ENCODE peak calls at places on chromosomes 4 and X, in five cellular contexts. One of them, this sample, is unnamed.
A peak's percentile ranks its signal among the peaks of the same experiment; 100 is the strongest.

GRCh38 chrX:86369847-86370630 is 221.8 kb downstream of the DACH2 start:
- DNase-seq in adrenal gland: no peak
- DNase-seq in endothelial cell of umbilical vein: peak; percentile 85
- DNase-seq in right lobe of liver: no peak
- DNase-seq in heart left ventricle: no peak
- DNase-seq in this sample: no peak

GRCh38 chr4:26320159-26320452 is 708 bp upstream of the RBPJ start:
- DNase-seq in adrenal gland: no peak
- DNase-seq in endothelial cell of umbilical vein: no peak
- DNase-seq in right lobe of liver: no peak
- DNase-seq in heart left ventricle: no peak
- DNase-seq in this sample: no peak

GRCh38 chrX:118345045-118345400 is 883 bp upstream of the WDR44 start:
- DNase-seq in adrenal gland: no peak
- DNase-seq in endothelial cell of umbilical vein: no peak
- DNase-seq in right lobe of liver: no peak
- DNase-seq in heart left ventricle: no peak
- DNase-seq in this sample: no peak

GRCh38 chr4:81471361-81472248 is at the start of gene RASGEF1B:
- DNase-seq in adrenal gland: peak; percentile 86
- DNase-seq in endothelial cell of umbilical vein: peak; percentile 77
- DNase-seq in right lobe of liver: peak; percentile 97
- DNase-seq in heart left ventricle: peak; percentile 91
- DNase-seq in this sample: peak; percentile 90

GRCh38 chrX:109344666-109345065 is 137.2 kb downstream of the GUCY2F start:
- DNase-seq in adrenal gland: no peak
- DNase-seq in endothelial cell of umbilical vein: peak; percentile 70
- DNase-seq in right lobe of liver: no peak
- DNase-seq in heart left ventricle: no peak
- DNase-seq in this sample: no peak

GRCh38 chr4:41141910-41142309 is 72.4 kb downstream of the APBB2 start:
- DNase-seq in adrenal gland: no peak
- DNase-seq in endothelial cell of umbilical vein: peak; percentile 95
- DNase-seq in right lobe of liver: no peak
- DNase-seq in heart left ventricle: no peak
- DNase-seq in this sample: no peak

GRCh38 chr4:139523076-139523475 is 32.9 kb downstream of the SETD7 start:
- DNase-seq in adrenal gland: no peak
- DNase-seq in endothelial cell of umbilical vein: peak; percentile 14
- DNase-seq in right lobe of liver: no peak
- DNase-seq in heart left ventricle: no peak
- DNase-seq in this sample: no peak

GRCh38 chrX:40166582-40166981 is 68.8 kb upstream of the BCOR start:
- DNase-seq in adrenal gland: no peak
- DNase-seq in endothelial cell of umbilical vein: no peak
- DNase-seq in right lobe of liver: peak; percentile 12
- DNase-seq in heart left ventricle: no peak
- DNase-seq in this sample: no peak

GRCh38 chr4:42588909-42589308 is 68.0 kb downstream of the ATP8A1 start:
- DNase-seq in adrenal gland: no peak
- DNase-seq in endothelial cell of umbilical vein: no peak
- DNase-seq in right lobe of liver: no peak
- DNase-seq in heart left ventricle: no peak
- DNase-seq in this sample: no peak

GRCh38 chr4:90120037-90120436 is 7.2 kb upstream of the CCSER1 start:
- DNase-seq in adrenal gland: no peak
- DNase-seq in endothelial cell of umbilical vein: peak; percentile 23
- DNase-seq in right lobe of liver: no peak
- DNase-seq in heart left ventricle: no peak
- DNase-seq in this sample: no peak

GRCh38 chr4:158169931-158170690 is 2.7 kb downstream of the GASK1B start:
- DNase-seq in adrenal gland: no peak
- DNase-seq in endothelial cell of umbilical vein: peak; percentile 61
- DNase-seq in right lobe of liver: no peak
- DNase-seq in heart left ventricle: peak; percentile 38
- DNase-seq in this sample: no peak

GRCh38 chr4:140004580-140005314 is 149.2 kb downstream of the MAML3 start:
- DNase-seq in adrenal gland: peak; percentile 39
- DNase-seq in endothelial cell of umbilical vein: peak; percentile 74
- DNase-seq in right lobe of liver: peak; percentile 61
- DNase-seq in heart left ventricle: peak; percentile 57
- DNase-seq in this sample: no peak

GRCh38 chr4:99759346-99759984 is 57.2 kb upstream of the DAPP1 start:
- DNase-seq in adrenal gland: no peak
- DNase-seq in endothelial cell of umbilical vein: no peak
- DNase-seq in right lobe of liver: no peak
- DNase-seq in heart left ventricle: no peak
- DNase-seq in this sample: no peak

GRCh38 chr4:139715721-139716391 is 50.2 kb downstream of the MGST2 start:
- DNase-seq in adrenal gland: no peak
- DNase-seq in endothelial cell of umbilical vein: no peak
- DNase-seq in right lobe of liver: no peak
- DNase-seq in heart left ventricle: no peak
- DNase-seq in this sample: no peak

GRCh38 chr4:140172960-140173359 is 19.0 kb upstream of the MAML3 start:
- DNase-seq in adrenal gland: no peak
- DNase-seq in endothelial cell of umbilical vein: no peak
- DNase-seq in right lobe of liver: no peak
- DNase-seq in heart left ventricle: no peak
- DNase-seq in this sample: no peak

GRCh38 chr4:52640808-52641595 is 18.1 kb downstream of the USP46 start:
- DNase-seq in adrenal gland: no peak
- DNase-seq in endothelial cell of umbilical vein: peak; percentile 75
- DNase-seq in right lobe of liver: no peak
- DNase-seq in heart left ventricle: no peak
- DNase-seq in this sample: no peak

GRCh38 chrX:72620550-72621145 is 48.0 kb upstream of the HDAC8 start:
- DNase-seq in adrenal gland: peak; percentile 75
- DNase-seq in endothelial cell of umbilical vein: peak; percentile 90
- DNase-seq in right lobe of liver: peak; percentile 21
- DNase-seq in heart left ventricle: peak; percentile 37
- DNase-seq in this sample: no peak

GRCh38 chr4:76803522-76803921 is 94.4 kb downstream of the SOWAHB start:
- DNase-seq in adrenal gland: no peak
- DNase-seq in endothelial cell of umbilical vein: peak; percentile 89
- DNase-seq in right lobe of liver: no peak
- DNase-seq in heart left ventricle: no peak
- DNase-seq in this sample: no peak

GRCh38 chr4:138110815-138111214 is 131.3 kb downstream of the SLC7A11 start:
- DNase-seq in adrenal gland: no peak
- DNase-seq in endothelial cell of umbilical vein: peak; percentile 94
- DNase-seq in right lobe of liver: no peak
- DNase-seq in heart left ventricle: no peak
- DNase-seq in this sample: no peak

GRCh38 chr4:83282049-83282535 is 2.5 kb downstream of the COQ2 start:
- DNase-seq in adrenal gland: no peak
- DNase-seq in endothelial cell of umbilical vein: peak; percentile 79
- DNase-seq in right lobe of liver: no peak
- DNase-seq in heart left ventricle: no peak
- DNase-seq in this sample: peak; percentile 56

GRCh38 chr4:82900016-82900334 is 560 bp upstream of the THAP9 start:
- DNase-seq in adrenal gland: no peak
- DNase-seq in endothelial cell of umbilical vein: no peak
- DNase-seq in right lobe of liver: no peak
- DNase-seq in heart left ventricle: no peak
- DNase-seq in this sample: no peak

GRCh38 chr4:183140911-183141320 is 41.9 kb downstream of the WWC2 start:
- DNase-seq in adrenal gland: no peak
- DNase-seq in endothelial cell of umbilical vein: peak; percentile 26
- DNase-seq in right lobe of liver: no peak
- DNase-seq in heart left ventricle: no peak
- DNase-seq in this sample: no peak

GRCh38 chr4:24824720-24825119 is 29.3 kb downstream of the SOD3 start:
- DNase-seq in adrenal gland: no peak
- DNase-seq in endothelial cell of umbilical vein: no peak
- DNase-seq in right lobe of liver: no peak
- DNase-seq in heart left ventricle: no peak
- DNase-seq in this sample: no peak

GRCh38 chr4:61532324-61532723 is 332.2 kb downstream of the ADGRL3 start:
- DNase-seq in adrenal gland: no peak
- DNase-seq in endothelial cell of umbilical vein: no peak
- DNase-seq in right lobe of liver: no peak
- DNase-seq in heart left ventricle: no peak
- DNase-seq in this sample: no peak

GRCh38 chr4:92100980-92101379 is 202.8 kb upstream of the GRID2 start:
- DNase-seq in adrenal gland: no peak
- DNase-seq in endothelial cell of umbilical vein: no peak
- DNase-seq in right lobe of liver: no peak
- DNase-seq in heart left ventricle: no peak
- DNase-seq in this sample: no peak

GRCh38 chrX:17590892-17591740 is 146.2 kb upstream of the SCML1 start:
- DNase-seq in adrenal gland: peak; percentile 79
- DNase-seq in endothelial cell of umbilical vein: peak; percentile 77
- DNase-seq in right lobe of liver: peak; percentile 32
- DNase-seq in heart left ventricle: peak; percentile 50
- DNase-seq in this sample: no peak

GRCh38 chrX:152028611-152029010 is 54.1 kb upstream of the GABRE start:
- DNase-seq in adrenal gland: no peak
- DNase-seq in endothelial cell of umbilical vein: no peak
- DNase-seq in right lobe of liver: no peak
- DNase-seq in heart left ventricle: no peak
- DNase-seq in this sample: no peak

GRCh38 chrX:152024710-152025109 is 50.2 kb upstream of the GABRE start:
- DNase-seq in adrenal gland: no peak
- DNase-seq in endothelial cell of umbilical vein: no peak
- DNase-seq in right lobe of liver: peak; percentile 27
- DNase-seq in heart left ventricle: no peak
- DNase-seq in this sample: no peak

GRCh38 chrX:152020895-152021294 is 46.4 kb upstream of the GABRE start:
- DNase-seq in adrenal gland: no peak
- DNase-seq in endothelial cell of umbilical vein: no peak
- DNase-seq in right lobe of liver: no peak
- DNase-seq in heart left ventricle: no peak
- DNase-seq in this sample: no peak

GRCh38 chrX:152025656-152026440 is 51.4 kb upstream of the GABRE start:
- DNase-seq in adrenal gland: no peak
- DNase-seq in endothelial cell of umbilical vein: no peak
- DNase-seq in right lobe of liver: peak; percentile 20
- DNase-seq in heart left ventricle: no peak
- DNase-seq in this sample: no peak
- TF ChIP-seq CTCF in adrenal gland: no peak
- TF ChIP-seq CTCF in endothelial cell of umbilical vein: no peak
- TF ChIP-seq CTCF in right lobe of liver: no peak
- TF ChIP-seq CTCF in heart left ventricle: no peak
- TF ChIP-seq CTCF in this sample: no peak

DNA sequence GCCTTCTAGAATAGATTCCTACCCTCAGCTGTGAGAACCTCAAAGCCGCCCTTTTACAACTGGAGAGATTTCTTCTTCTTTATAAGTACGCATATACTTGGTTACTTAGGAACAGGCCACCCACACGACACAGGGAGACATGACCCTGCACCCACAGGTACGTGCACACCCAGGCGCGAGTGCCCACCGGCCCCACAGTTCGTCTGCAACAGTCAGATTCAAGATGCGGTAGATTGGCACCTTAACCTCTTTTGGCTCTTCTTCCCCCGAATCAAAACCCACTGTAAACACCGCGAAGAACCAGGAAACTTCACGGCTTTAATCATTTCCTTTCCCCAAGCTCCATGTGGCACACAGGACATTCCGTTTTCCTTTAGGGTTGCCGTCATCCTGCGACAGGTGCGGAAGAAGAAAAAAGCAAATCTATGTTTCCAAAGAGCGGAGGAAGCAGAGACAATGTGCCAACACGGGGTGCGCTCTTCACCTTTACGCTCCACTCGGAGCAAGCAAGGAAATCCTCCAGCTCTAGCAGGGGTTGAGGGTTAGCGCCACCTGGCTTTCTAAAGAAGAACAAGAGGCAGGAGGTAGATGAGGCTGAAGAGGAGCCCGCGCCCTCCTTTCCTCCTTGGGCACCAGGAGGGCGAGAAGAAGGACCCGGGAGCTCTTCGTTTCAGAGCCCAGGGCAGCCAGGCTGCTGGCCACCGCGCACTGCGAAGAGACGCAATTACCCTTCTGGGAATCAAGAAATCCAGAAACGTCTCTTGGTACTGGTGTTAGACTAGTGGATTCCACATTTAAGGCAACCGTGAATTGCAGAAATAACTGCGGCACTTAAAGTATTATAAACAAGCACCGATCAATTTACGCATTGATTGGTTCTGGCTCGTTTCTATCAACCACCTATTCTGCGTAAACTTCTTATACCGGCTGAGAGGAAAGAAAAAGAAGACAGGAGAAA is 35.7 kb downstream of the HAND2 start:
- DNase-seq in adrenal gland: peak; percentile 31
- DNase-seq in endothelial cell of umbilical vein: peak; percentile 53
- DNase-seq in right lobe of liver: no peak
- DNase-seq in heart left ventricle: peak; percentile 46
- DNase-seq in this sample: peak; percentile 54
- H3K27me3 ChIP-seq in adrenal gland: peaks cover 13% of the 10 kb centered on the region
- H3K27me3 ChIP-seq in endothelial cell of umbilical vein: peaks cover 30% of the 10 kb centered on the region
- H3K27me3 ChIP-seq in right lobe of liver: no peaks in the 10 kb centered on the region
- H3K27me3 ChIP-seq in heart left ventricle: peaks cover 17% of the 10 kb centered on the region
- H3K27me3 ChIP-seq in this sample: no peaks in the 10 kb centered on the region

GRCh38 chr4:154416183-154416543 is 75.4 kb downstream of the DCHS2 start:
- DNase-seq in adrenal gland: no peak
- DNase-seq in endothelial cell of umbilical vein: no peak
- DNase-seq in right lobe of liver: peak; percentile 24
- DNase-seq in heart left ventricle: peak; percentile 21
- DNase-seq in this sample: no peak
- TF ChIP-seq CTCF in adrenal gland: no peak
- TF ChIP-seq CTCF in endothelial cell of umbilical vein: no peak
- TF ChIP-seq CTCF in right lobe of liver: no peak
- TF ChIP-seq CTCF in heart left ventricle: no peak
- TF ChIP-seq CTCF in this sample: no peak

GRCh38 chrX:115428011-115428410 is 133.0 kb upstream of the PLS3 start:
- DNase-seq in adrenal gland: no peak
- DNase-seq in endothelial cell of umbilical vein: no peak
- DNase-seq in right lobe of liver: no peak
- DNase-seq in heart left ventricle: no peak
- DNase-seq in this sample: no peak
- H3K27me3 ChIP-seq in adrenal gland: peaks cover 13% of the 10 kb centered on the region
- H3K27me3 ChIP-seq in endothelial cell of umbilical vein: no peaks in the 10 kb centered on the region
- H3K27me3 ChIP-seq in right lobe of liver: no peaks in the 10 kb centered on the region
- H3K27me3 ChIP-seq in heart left ventricle: peaks cover 11% of the 10 kb centered on the region
- H3K27me3 ChIP-seq in this sample: no peaks in the 10 kb centered on the region

This sample was measured in CD8-positive, alpha-beta T cell.